ENCODE peak calls at places on chromosomes 7 and 10, in nine cellular contexts. E is upper lobe of right lung, A is PC-3, J is tibial artery, R is stomach, P is cardiac muscle cell, C is A673, V is neural progenitor cell, W is thoracic aorta. Z is an unnamed sample. For H3K4me1 and H3K27me3, the result is how much of the 10 kb centered on the place peaks cover.

GRCh38 chr10:71429929-71430328 is 33.2 kb downstream of the CDH23 start:
- DNase-seq in C (peak), P (no peak), J (no peak), E (no peak), W (no peak), R (no peak), A (no peak), V (peak), Z (no peak)

GRCh38 chr10:67602268-67602950 is 93.6 kb downstream of the CTNNA3 start:
- DNase-seq in P (peak), V (no peak), J (no peak), E (no peak), W (no peak), A (peak), C (peak), R (no peak), Z (no peak)

GRCh38 chr7:101140339-101140699 is 13.4 kb downstream of the SERPINE1 start:
- DNase-seq in J (no peak), E (no peak), R (no peak), P (peak), V (no peak), W (no peak), A (peak), C (no peak), Z (no peak)

GRCh38 chr7:140899883-140900282 is 24.8 kb downstream of the BRAF start:
- DNase-seq in V (peak), C (peak), A (no peak), E (no peak), W (no peak), R (no peak), P (peak), J (no peak), Z (no peak)

GRCh38 chr7:22821702-22822485 is 755 bp downstream of the TOMM7 start:
- DNase-seq in A (peak), R (no peak), V (peak), J (no peak), P (peak), W (no peak), C (peak), E (no peak), Z (peak)

GRCh38 chr10:112755446-112756117 is 194.5 kb upstream of the TCF7L2 start:
- DNase-seq in C (no peak), P (peak), W (no peak), V (peak), E (no peak), A (no peak), J (no peak), R (no peak), Z (no peak)

GRCh38 chr10:79182122-79182521 is 113.4 kb downstream of the ZMIZ1 start:
- DNase-seq in R (no peak), C (no peak), A (no peak), E (no peak), V (no peak), J (no peak), P (no peak), W (no peak), Z (no peak)

GRCh38 chr10:126240483-126240882 is 147.8 kb downstream of the ADAM12 start:
- DNase-seq in P (no peak), W (no peak), J (no peak), C (no peak), E (no peak), R (no peak), V (peak), A (no peak), Z (peak)

GRCh38 chr10:121838931-121839330 is 88.9 kb downstream of the ATE1 start:
- DNase-seq in E (no peak), R (no peak), J (no peak), W (no peak), A (no peak), V (no peak), C (no peak), P (no peak), Z (no peak)

GRCh38 chr10:58743466-58744115 is 230.9 kb downstream of the BICC1 start:
- DNase-seq in V (peak), C (no peak), P (peak), J (no peak), W (no peak), A (no peak), R (no peak), E (no peak), Z (peak)

GRCh38 chr7:11436317-11436716 is 395.7 kb downstream of the THSD7A start:
- DNase-seq in V (no peak), R (no peak), J (no peak), A (peak), C (no peak), E (no peak), P (peak), W (no peak), Z (no peak)

GRCh38 chr10:13270877-13271551 is 28.9 kb downstream of the PHYH start:
- DNase-seq in P (peak), R (no peak), A (peak), E (no peak), C (no peak), J (no peak), W (no peak), V (no peak), Z (peak)

GRCh38 chr10:102596506-102596971 is 47.7 kb upstream of the TRIM8 start:
- DNase-seq in A (peak), C (peak), W (no peak), V (peak), E (no peak), J (no peak), R (peak), P (peak), Z (peak)

GRCh38 chr10:119341236-119342016 is 134.1 kb downstream of the GRK5 start:
- DNase-seq in R (no peak), E (peak), P (peak), V (no peak), C (no peak), J (no peak), A (peak), W (no peak), Z (peak)

GRCh38 chr10:123913688-123914268 is 22.2 kb upstream of the CPXM2 start:
- DNase-seq in A (no peak), C (no peak), E (no peak), P (peak), V (peak), J (peak), W (no peak), R (no peak), Z (no peak)

GRCh38 chr10:1074748-1075358 is 18.7 kb downstream of the WDR37 start:
- DNase-seq in W (no peak), R (no peak), V (no peak), J (no peak), E (peak), A (no peak), P (peak), C (peak), Z (no peak)

GRCh38 chr10:48456361-48456804 is 148.5 kb downstream of the ARHGAP22 start:
- DNase-seq in R (peak), J (peak), A (no peak), E (peak), W (no peak), V (no peak), C (no peak), P (peak), Z (peak)

GRCh38 chr7:3998060-3998459 is 684.0 kb upstream of the FOXK1 start:
- DNase-seq in A (no peak), W (no peak), J (no peak), E (no peak), C (no peak), R (no peak), P (no peak), V (no peak), Z (no peak)

GRCh38 chr10:71083457-71083975 is 128.9 kb upstream of the UNC5B start:
- DNase-seq in E (peak), C (no peak), A (no peak), R (peak), P (no peak), V (no peak), J (no peak), W (no peak), Z (no peak)

GRCh38 chr7:33700001-33700899 is 205.1 kb upstream of the BMPER start:
- DNase-seq in A (no peak), C (no peak), W (no peak), R (no peak), P (no peak), E (no peak), J (no peak), V (no peak), Z (no peak)

GRCh38 chr7:73831656-73832579 is 1.1 kb downstream of the CLDN4 start:
- DNase-seq in R (peak), C (no peak), J (no peak), V (peak), E (peak), A (peak), W (no peak), P (no peak), Z (peak)

GRCh38 chr7:27133409-27134157 is 3.0 kb upstream of the HOXA4 start:
- DNase-seq in W (no peak), J (no peak), E (no peak), R (no peak), A (no peak), V (no peak), C (no peak), P (no peak), Z (no peak)

GRCh38 chr7:1966631-1967200 is 266.0 kb downstream of the MAD1L1 start:
- DNase-seq in R (no peak), W (no peak), C (no peak), V (no peak), J (no peak), A (no peak), E (peak), P (no peak), Z (no peak)

GRCh38 chr10:19925064-19925463 is 108.8 kb downstream of the PLXDC2 start:
- DNase-seq in J (no peak), V (no peak), P (no peak), A (no peak), W (no peak), E (no peak), R (no peak), C (no peak), Z (no peak)

GRCh38 chr7:147014596-147014995 is 898.0 kb downstream of the CNTNAP2 start:
- DNase-seq in R (no peak), C (peak), P (peak), V (peak), E (no peak), W (no peak), J (no peak), A (no peak), Z (no peak)

GRCh38 chr10:103637855-103638561 is 144.5 kb downstream of the NEURL1 start:
- DNase-seq in A (no peak), W (peak), R (peak), J (peak), V (peak), E (no peak), C (no peak), P (peak), Z (no peak)

GRCh38 chr7:101588131-101588935 is 40.8 kb downstream of the MYL10 start:
- DNase-seq in P (no peak), R (no peak), A (no peak), J (no peak), C (no peak), W (no peak), E (no peak), V (no peak), Z (no peak)

GRCh38 chr10:61869772-61870520 is 31.6 kb upstream of the ARID5B start:
- DNase-seq in C (peak), E (no peak), R (no peak), P (peak), A (peak), V (no peak), W (no peak), J (no peak), Z (no peak)

GRCh38 chr7:75630549-75630948 is 108.2 kb downstream of the HIP1 start:
- DNase-seq in P (no peak), R (no peak), W (no peak), E (no peak), V (no peak), C (no peak), A (no peak), J (no peak), Z (no peak)

GRCh38 chr10:34681933-34682332 is 133.2 kb downstream of the PARD3 start:
- DNase-seq in V (no peak), P (no peak), J (no peak), E (no peak), R (no peak), C (no peak), W (no peak), A (no peak), Z (no peak)

GRCh38 chr7:139452948-139453672 is 30.4 kb downstream of the KLRG2 start:
- DNase-seq in R (no peak), A (no peak), V (no peak), E (no peak), C (no peak), J (no peak), W (no peak), P (peak), Z (no peak)

GRCh38 chr10:44201011-44201410 is 183.9 kb downstream of the CXCL12 start:
- DNase-seq in J (no peak), R (no peak), A (no peak), C (no peak), P (no peak), W (no peak), V (no peak), E (no peak), Z (no peak)

GRCh38 chr7:30594055-30594539 is 581 bp upstream of the GARS1 start:
- DNase-seq in P (peak), R (no peak), E (peak), W (no peak), A (no peak), V (peak), C (no peak), J (peak), Z (peak)

GRCh38 chr7:80133361-80134104 is 1.1 kb upstream of the GNAI1 start:
- DNase-seq in J (no peak), A (peak), W (no peak), P (no peak), E (no peak), R (no peak), V (peak), C (peak), Z (peak)

GRCh38 chr7:114922151-114922651 is 307 bp downstream of the MDFIC start:
- DNase-seq in W (no peak), P (peak), C (peak), E (peak), V (peak), R (peak), A (peak), J (peak), Z (peak)

GRCh38 chr10:124992462-124993344 is 50.8 kb downstream of the ZRANB1 start:
- DNase-seq in C (peak), J (peak), A (peak), P (peak), W (no peak), E (peak), R (peak), V (peak), Z (peak)

GRCh38 chr10:59672150-59672875 is 37.3 kb downstream of the SLC16A9 start:
- DNase-seq in W (no peak), A (no peak), E (no peak), V (no peak), R (no peak), P (no peak), J (no peak), C (no peak), Z (no peak)

GRCh38 chr7:149496642-149497391 is 792 bp downstream of the ZNF746 start:
- DNase-seq in C (peak), A (peak), J (peak), R (peak), E (peak), V (peak), W (no peak), P (peak), Z (peak)

GRCh38 chr10:47278152-47278473 is 21.9 kb upstream of the GDF10 start:
- DNase-seq in J (no peak), V (no peak), W (no peak), P (no peak), A (no peak), R (no peak), C (no peak), E (no peak), Z (no peak)

GRCh38 chr10:47277352-47278151 is 22.4 kb upstream of the GDF10 start:
- DNase-seq in A (peak), E (no peak), J (no peak), R (no peak), V (no peak), C (no peak), P (no peak), W (no peak), Z (no peak)

GRCh38 chr10:47278720-47279119 is 21.3 kb upstream of the GDF10 start:
- DNase-seq in V (no peak), A (no peak), C (no peak), R (no peak), P (no peak), W (no peak), E (no peak), J (no peak), Z (no peak)

GRCh38 chr10:47276576-47277351 is 23.2 kb upstream of the GDF10 start:
- DNase-seq in C (no peak), A (no peak), J (no peak), P (no peak), V (no peak), E (no peak), W (no peak), R (no peak), Z (peak)

GRCh38 chr10:47279276-47279675 is 20.7 kb upstream of the GDF10 start:
- DNase-seq in E (no peak), C (no peak), J (no peak), P (no peak), R (no peak), V (no peak), A (no peak), W (no peak), Z (no peak)
- H3K4me1 ChIP-seq in E (under half), C (under half), J (under half), P (under half), R (under half), V (under half), A (under half), W (under half), Z (under half)

DNA sequence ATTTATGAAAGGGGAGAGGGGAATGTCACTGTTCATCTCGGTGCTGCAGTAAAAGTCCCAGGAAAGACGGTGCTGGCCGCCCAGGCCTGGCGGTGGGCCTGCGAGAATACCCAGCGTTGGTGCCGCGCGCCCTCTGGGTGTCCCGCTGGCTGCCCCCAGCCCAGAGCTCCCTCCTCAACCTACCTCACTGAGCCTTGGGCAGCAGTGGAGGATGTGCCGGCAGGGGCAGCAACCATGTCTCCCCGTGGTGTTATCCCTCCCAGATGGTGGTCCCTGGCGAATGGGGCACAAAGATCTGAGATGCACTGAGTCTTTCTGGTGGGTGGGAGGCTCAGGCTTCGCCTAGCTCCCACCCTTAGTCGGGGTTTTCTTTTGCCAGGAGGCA is 9.4 kb upstream of the TLX1 start:
- DNase-seq in R (no peak), W (no peak), E (no peak), P (no peak), J (no peak), V (no peak), A (no peak), C (no peak), Z (no peak)
- H3K27me3 ChIP-seq in R (half or more), W (under half), E (half or more), P (half or more), J (half or more), V (half or more), A (under half), C (half or more), Z (half or more)

DNA sequence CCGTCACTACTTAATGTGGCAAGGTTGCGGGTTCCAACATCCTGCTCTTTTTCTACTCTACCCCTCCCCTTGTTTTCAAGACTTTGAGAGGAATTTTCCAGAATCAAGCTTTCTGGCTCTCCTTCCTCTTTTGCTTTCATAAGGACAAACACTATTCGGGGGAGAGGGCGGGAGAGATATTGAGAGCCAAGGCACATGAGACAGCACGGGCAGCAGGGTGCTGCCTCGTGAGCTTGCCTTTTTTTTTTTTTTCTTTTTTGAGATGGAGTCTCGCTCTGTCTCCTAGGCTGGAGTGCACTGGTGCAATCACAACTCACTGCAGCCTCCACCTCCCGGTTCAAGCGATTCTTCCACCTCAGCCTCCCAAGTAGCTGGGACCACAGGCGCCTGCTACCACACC is 6.8 kb upstream of the PFKFB3 start:
- DNase-seq in C (no peak), J (peak), V (no peak), W (no peak), A (no peak), R (no peak), P (peak), E (no peak), Z (no peak)
- H3K4me1 ChIP-seq in C (under half), J (half or more), V (under half), W (half or more), A (under half), R (under half), P (under half), E (under half), Z (under half)

DNA sequence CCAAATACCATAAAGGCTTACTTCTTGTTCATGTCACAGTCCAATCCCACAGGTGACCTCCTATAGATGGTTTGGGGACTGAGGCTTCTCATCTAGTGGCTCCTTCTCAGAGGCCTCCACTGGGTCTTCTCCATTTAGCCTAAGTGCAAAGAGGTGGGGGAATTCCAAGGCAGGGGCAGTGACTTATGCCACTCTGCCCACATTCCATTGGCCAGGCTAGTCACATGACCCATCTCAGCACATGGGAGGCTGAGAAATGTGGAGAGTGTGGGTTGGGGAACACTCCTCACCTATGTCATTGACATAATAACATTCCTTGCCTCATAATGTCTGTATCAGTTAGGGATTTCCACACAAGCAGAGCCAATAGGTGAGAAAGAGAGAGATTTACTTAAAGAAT is 104.3 kb upstream of the PLXNA4 start:
- DNase-seq in E (no peak), W (no peak), V (no peak), C (no peak), A (no peak), P (no peak), R (no peak), J (no peak), Z (no peak)
- H3K27me3 ChIP-seq in E (under half), W (under half), V (under half), C (under half), A (under half), P (under half), R (under half), J (under half), Z (under half)

GRCh38 chr7:48301201-48301600 is 129.9 kb downstream of the ABCA13 start:
- DNase-seq in J (no peak), P (peak), C (no peak), V (no peak), E (no peak), W (no peak), A (no peak), R (no peak), Z (no peak)
- H3K4me1 ChIP-seq in J (under half), P (under half), C (under half), V (under half), E (under half), W (under half), A (under half), R (under half), Z (under half)

GRCh38 chr10:114406455-114406854 is 2.2 kb upstream of the AFAP1L2 start:
- DNase-seq in C (no peak), V (no peak), A (no peak), P (no peak), W (no peak), R (no peak), J (no peak), E (no peak), Z (no peak)
- H3K27me3 ChIP-seq in C (under half), V (half or more), A (under half), P (under half), W (under half), R (under half), J (under half), E (under half), Z (under half)

GRCh38 chr10:4945706-4946348 is 17.4 kb upstream of the AKR1C1 start:
- DNase-seq in J (no peak), E (no peak), V (no peak), C (no peak), A (no peak), R (no peak), P (no peak), W (no peak), Z (no peak)

GRCh38 chr10:4946349-4946717 is 16.9 kb upstream of the AKR1C1 start:
- DNase-seq in E (no peak), R (no peak), J (no peak), C (no peak), P (no peak), A (no peak), W (no peak), V (no peak), Z (no peak)

GRCh38 chr10:4943821-4944220 is 19.4 kb upstream of the AKR1C1 start:
- DNase-seq in C (no peak), J (no peak), A (no peak), P (no peak), R (no peak), E (no peak), W (no peak), V (no peak), Z (no peak)

GRCh38 chr10:4947039-4947634 is 16.1 kb upstream of the AKR1C1 start:
- DNase-seq in E (no peak), R (no peak), J (no peak), A (no peak), W (no peak), C (no peak), V (no peak), P (peak), Z (no peak)

GRCh38 chr10:4944751-4945280 is 18.4 kb upstream of the AKR1C1 start:
- DNase-seq in R (no peak), V (no peak), A (no peak), J (no peak), P (no peak), C (no peak), W (no peak), E (no peak), Z (no peak)
- H3K4me1 ChIP-seq in R (under half), V (under half), A (under half), J (half or more), P (under half), C (under half), W (half or more), E (under half), Z (under half)